ENCODE peak calls at places on chromosome 12, in ten cellular contexts. E is H4; G is neural progenitor cell; O is EL; Y is CD4-positive, alpha-beta T cell; V is effector CD4-positive, alpha-beta T cell; B is RWPE1; J is suprapubic skin; U is naive B cell; I is EH. T is an unnamed sample.
A peak's percentile ranks its signal among the peaks of the same experiment; 100 is the strongest.

GRCh38 chr12:52246720-52247621 is 13.9 kb downstream of the KRT7 start:
- DNase-seq in E (peak; percentile 41), G (no peak), O (no peak), Y (no peak), V (no peak), B (no peak), J (peak; percentile 44), U (no peak), I (no peak), T (no peak)

GRCh38 chr12:116420476-116420875 is 138.7 kb upstream of the MAP1LC3B2 start:
- DNase-seq in E (no peak), G (no peak), O (no peak), Y (no peak), V (no peak), B (no peak), J (no peak), U (no peak), I (no peak), T (no peak)

GRCh38 chr12:105445261-105446015 is 114.9 kb downstream of the C12orf75 start:
- DNase-seq in E (no peak), G (peak; percentile 48), O (peak; percentile 75), Y (no peak), V (no peak), B (peak; percentile 33), J (no peak), U (no peak), I (peak; percentile 90), T (peak; percentile 46)

GRCh38 chr12:87140257-87140656 is 884.1 kb upstream of the MGAT4C start:
- DNase-seq in E (no peak), G (no peak), O (no peak), Y (no peak), V (no peak), B (peak; percentile 8), J (no peak), U (no peak), I (no peak), T (peak; percentile 85)

GRCh38 chr12:121461048-121461447 is 61.1 kb downstream of the RNF34 start:
- DNase-seq in E (no peak), G (no peak), O (no peak), Y (no peak), V (no peak), B (no peak), J (no peak), U (no peak), I (no peak), T (no peak)

GRCh38 chr12:126233625-126234024 is 1168.4 kb downstream of the AACS start:
- DNase-seq in E (no peak), G (no peak), O (no peak), Y (no peak), V (no peak), B (no peak), J (no peak), U (no peak), I (no peak), T (no peak)

GRCh38 chr12:16346931-16347330 is 514 bp upstream of the MGST1 start:
- DNase-seq in E (no peak), G (no peak), O (no peak), Y (no peak), V (no peak), B (no peak), J (no peak), U (no peak), I (no peak), T (peak; percentile 12)

GRCh38 chr12:32115404-32116104 is 8.9 kb downstream of the BICD1 start:
- DNase-seq in E (peak; percentile 99), G (no peak), O (peak; percentile 99), Y (no peak), V (no peak), B (peak; percentile 93), J (peak; percentile 90), U (no peak), I (peak; percentile 100), T (peak; percentile 98)

GRCh38 chr12:69476276-69477017 is 6.3 kb downstream of the FRS2 start:
- DNase-seq in E (no peak), G (no peak), O (no peak), Y (no peak), V (no peak), B (no peak), J (no peak), U (no peak), I (no peak), T (peak; percentile 35)

GRCh38 chr12:71904629-71905028 is 34.0 kb upstream of the TPH2 start:
- DNase-seq in E (no peak), G (no peak), O (no peak), Y (no peak), V (no peak), B (no peak), J (no peak), U (no peak), I (no peak), T (no peak)

GRCh38 chr12:88638956-88639355 is 58.7 kb upstream of the KITLG start:
- DNase-seq in E (no peak), G (no peak), O (peak; percentile 32), Y (no peak), V (no peak), B (no peak), J (no peak), U (no peak), I (peak; percentile 68), T (peak; percentile 60)

GRCh38 chr12:6786416-6787094 is 2.8 kb upstream of the CD4 start:
- DNase-seq in E (no peak), G (peak; percentile 46), O (no peak), Y (no peak), V (no peak), B (no peak), J (no peak), U (no peak), I (no peak), T (no peak)

GRCh38 chr12:3712209-3712992 is 40.5 kb downstream of the CRACR2A start:
- DNase-seq in E (no peak), G (no peak), O (no peak), Y (no peak), V (no peak), B (no peak), J (no peak), U (no peak), I (peak; percentile 5), T (no peak)

GRCh38 chr12:51806896-51807295 is 41.6 kb downstream of the FIGNL2 start:
- DNase-seq in E (no peak), G (no peak), O (no peak), Y (no peak), V (no peak), B (no peak), J (no peak), U (no peak), I (no peak), T (no peak)

GRCh38 chr12:27840229-27840999 is 60.4 kb upstream of the MANSC4 start:
- DNase-seq in E (no peak), G (no peak), O (no peak), Y (no peak), V (no peak), B (no peak), J (no peak), U (no peak), I (no peak), T (peak; percentile 44)

GRCh38 chr12:52925717-52926595 is 21.1 kb upstream of the KRT8 start:
- DNase-seq in E (no peak), G (no peak), O (no peak), Y (no peak), V (no peak), B (no peak), J (no peak), U (no peak), I (no peak), T (peak; percentile 12)

GRCh38 chr12:50640321-50640939 is 123.5 kb upstream of the ATF1 start:
- DNase-seq in E (no peak), G (no peak), O (no peak), Y (no peak), V (no peak), B (no peak), J (no peak), U (no peak), I (no peak), T (no peak)

GRCh38 chr12:68884251-68884650 is 48.7 kb downstream of the CPM start:
- DNase-seq in E (no peak), G (no peak), O (no peak), Y (no peak), V (no peak), B (no peak), J (no peak), U (no peak), I (no peak), T (no peak)

GRCh38 chr12:126582231-126582630 is 1517.0 kb downstream of the AACS start:
- DNase-seq in E (peak; percentile 30), G (no peak), O (no peak), Y (no peak), V (no peak), B (peak; percentile 2), J (no peak), U (no peak), I (no peak), T (no peak)

GRCh38 chr12:67909091-67909531 is 80.1 kb upstream of the IFNG-AS1 start:
- DNase-seq in E (peak; percentile 65), G (no peak), O (peak; percentile 91), Y (no peak), V (no peak), B (peak; percentile 13), J (no peak), U (no peak), I (peak; percentile 98), T (peak; percentile 84)

GRCh38 chr12:130017571-130018449 is 114.0 kb upstream of the TMEM132D start:
- DNase-seq in E (no peak), G (peak; percentile 30), O (no peak), Y (no peak), V (no peak), B (peak; percentile 32), J (no peak), U (no peak), I (no peak), T (peak; percentile 28)

GRCh38 chr12:9869307-9870161 is at the start of gene CLEC2B:
- DNase-seq in E (peak; percentile 92), G (peak; percentile 16), O (peak; percentile 50), Y (no peak), V (no peak), B (peak; percentile 38), J (no peak), U (peak; percentile 48), I (peak; percentile 66), T (peak; percentile 91)

GRCh38 chr12:89349814-89350213 is 2.5 kb downstream of the DUSP6 start:
- DNase-seq in E (peak; percentile 16), G (peak; percentile 71), O (peak; percentile 66), Y (no peak), V (no peak), B (no peak), J (no peak), U (peak; percentile 26), I (peak; percentile 79), T (peak; percentile 74)

GRCh38 chr12:120534703-120535655 is 823 bp downstream of the RNF10 start:
- DNase-seq in E (peak; percentile 55), G (peak; percentile 78), O (peak; percentile 84), Y (peak; percentile 33), V (peak; percentile 40), B (peak; percentile 77), J (peak; percentile 76), U (peak; percentile 56), I (peak; percentile 83), T (peak; percentile 90)

GRCh38 chr12:11730299-11731041 is 81.0 kb downstream of the ETV6 start:
- DNase-seq in E (no peak), G (no peak), O (no peak), Y (no peak), V (no peak), B (peak; percentile 32), J (no peak), U (peak; percentile 81), I (no peak), T (no peak)

GRCh38 chr12:4856556-4856955 is 53.1 kb upstream of the KCNA1 start:
- DNase-seq in E (no peak), G (no peak), O (no peak), Y (no peak), V (no peak), B (no peak), J (no peak), U (no peak), I (no peak), T (no peak)

GRCh38 chr12:41919526-41920305 is 225.0 kb downstream of the GXYLT1 start:
- DNase-seq in E (no peak), G (peak; percentile 67), O (no peak), Y (no peak), V (no peak), B (no peak), J (no peak), U (no peak), I (no peak), T (no peak)

GRCh38 chr12:62900686-62901272 is 34.2 kb downstream of the PPM1H start:
- DNase-seq in E (no peak), G (no peak), O (no peak), Y (no peak), V (no peak), B (no peak), J (no peak), U (no peak), I (no peak), T (no peak)

T was measured in GM23248.